ENCODE peak calls at places on chromosome 22, in six cellular contexts. X, B, W, V, N and H are unnamed samples.

GRCh38 chr22:35642305-35642741 is 5.9 kb upstream of the APOL6 start:
- DNase-seq in X (no peak), B (no peak), W (no peak), V (no peak), N (peak; percentile 47), H (no peak)

GRCh38 chr22:25448435-25449051 is 115.9 kb upstream of the GRK3 start:
- DNase-seq in X (peak; percentile 38), B (no peak), W (no peak), V (no peak), N (no peak), H (no peak)

GRCh38 chr22:37752189-37753061 is 55.3 kb upstream of the GCAT start:
- DNase-seq in X (no peak), B (peak; percentile 92), W (no peak), V (no peak), N (peak; percentile 73), H (no peak)

GRCh38 chr22:27771637-27772369 is 29.8 kb downstream of the MN1 start:
- DNase-seq in X (no peak), B (no peak), W (no peak), V (no peak), N (no peak), H (no peak)

GRCh38 chr22:17091851-17092250 is 7.1 kb downstream of the IL17RA start:
- DNase-seq in X (no peak), B (no peak), W (no peak), V (no peak), N (no peak), H (no peak)

GRCh38 chr22:22201185-22201924 is 43.2 kb upstream of the VPREB1 start:
- DNase-seq in X (peak; percentile 90), B (no peak), W (peak; percentile 87), V (no peak), N (peak; percentile 25), H (peak; percentile 30)

GRCh38 chr22:38782402-38783094 is 11.4 kb downstream of the DNAL4 start:
- DNase-seq in X (peak; percentile 37), B (no peak), W (no peak), V (no peak), N (no peak), H (no peak)

GRCh38 chr22:50184541-50185383 is 951 bp upstream of the TRABD start:
- DNase-seq in X (no peak), B (no peak), W (peak; percentile 72), V (no peak), N (no peak), H (no peak)

GRCh38 chr22:29700206-29700948 is 19.4 kb upstream of the CABP7 start:
- DNase-seq in X (no peak), B (no peak), W (no peak), V (no peak), N (no peak), H (no peak)

GRCh38 chr22:25475554-25476022 is 88.9 kb upstream of the GRK3 start:
- DNase-seq in X (no peak), B (no peak), W (no peak), V (no peak), N (no peak), H (no peak)

DNA sequence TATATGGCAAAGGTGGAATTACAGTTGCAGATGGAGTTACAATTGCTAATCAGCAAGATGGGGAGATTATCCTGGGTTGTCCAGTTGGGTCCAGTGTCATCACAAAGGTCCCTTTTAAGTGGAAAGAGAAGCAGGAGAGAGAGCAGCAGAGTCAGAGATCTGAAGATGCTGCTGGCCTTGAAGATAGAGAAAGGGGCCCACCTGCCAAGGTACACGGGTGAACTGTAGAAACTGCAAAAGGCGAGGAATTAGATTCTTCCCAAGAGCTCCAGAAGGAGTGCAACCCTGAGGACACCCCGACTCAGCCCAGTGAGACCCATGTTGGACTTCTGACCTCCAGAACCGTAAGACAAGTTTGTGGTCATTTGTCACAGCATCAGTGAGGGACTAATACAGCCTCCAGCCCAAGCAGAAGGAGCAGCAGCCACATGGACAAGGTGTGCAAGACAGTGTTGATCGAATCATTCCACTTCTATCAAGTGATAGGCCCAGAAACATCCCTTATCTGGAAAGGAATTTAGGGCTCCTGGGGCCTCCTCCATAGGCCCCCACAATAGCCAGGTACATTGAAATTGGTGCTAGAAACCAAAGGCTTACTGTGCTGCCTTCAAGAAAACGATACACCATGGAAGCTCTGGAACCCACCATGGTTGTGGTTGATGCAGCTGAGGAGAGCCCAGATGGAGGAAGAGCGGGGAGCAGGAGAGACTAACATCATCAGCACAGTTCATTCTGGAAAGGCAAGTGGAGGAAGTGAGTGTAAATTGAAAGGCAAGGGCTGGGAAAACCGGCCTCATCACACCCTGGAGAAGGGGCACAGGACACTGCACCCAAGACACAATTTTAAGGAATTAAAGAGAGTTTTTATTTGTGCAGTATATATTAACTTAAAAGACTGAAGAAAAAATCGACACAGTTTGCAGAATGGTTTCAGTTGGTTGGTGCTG is 23.3 kb downstream of the SNAP29 start:
- DNase-seq in X (no peak), B (no peak), W (no peak), V (no peak), N (no peak), H (no peak)
- TF ChIP-seq ZNF274 in X (no peak), B (no peak), W (no peak), V (no peak), N (no peak), H (no peak)

GRCh38 chr22:19811811-19812771 is 42.6 kb downstream of the GNB1L start:
- DNase-seq in X (no peak), B (no peak), W (peak; percentile 39), V (no peak), N (no peak), H (no peak)
- TF ChIP-seq ZNF274 in X (no peak), B (no peak), W (no peak), V (no peak), N (no peak), H (no peak)

GRCh38 chr22:45310331-45311032 is 748 bp downstream of the FAM118A start:
- DNase-seq in X (no peak), B (no peak), W (no peak), V (no peak), N (no peak), H (no peak)
- TF ChIP-seq ZNF274 in X (no peak), B (no peak), W (no peak), V (no peak), N (no peak), H (no peak)

GRCh38 chr22:42943981-42944380 is 71.0 kb downstream of the PACSIN2 start:
- DNase-seq in X (no peak), B (no peak), W (no peak), V (no peak), N (no peak), H (no peak)
- TF ChIP-seq ZNF274 in X (no peak), B (no peak), W (no peak), V (no peak), N (no peak), H (no peak)

GRCh38 chr22:48318575-48319320 is 1508.9 kb downstream of the BRD1 start:
- DNase-seq in X (no peak), B (no peak), W (no peak), V (no peak), N (no peak), H (no peak)

GRCh38 chr22:48318173-48318572 is 1509.5 kb downstream of the BRD1 start:
- DNase-seq in X (no peak), B (no peak), W (no peak), V (no peak), N (no peak), H (no peak)

GRCh38 chr22:48320671-48321515 is 1506.8 kb downstream of the BRD1 start:
- DNase-seq in X (no peak), B (no peak), W (no peak), V (no peak), N (no peak), H (no peak)

GRCh38 chr22:48320048-48320655 is 1507.5 kb downstream of the BRD1 start:
- DNase-seq in X (no peak), B (no peak), W (no peak), V (no peak), N (no peak), H (no peak)

GRCh38 chr22:48319321-48320047 is 1508.2 kb downstream of the BRD1 start:
- DNase-seq in X (no peak), B (no peak), W (no peak), V (no peak), N (no peak), H (no peak)
- TF ChIP-seq ZNF274 in X (no peak), B (no peak), W (no peak), V (no peak), N (no peak), H (no peak)

GRCh38 chr22:41508770-41509170 is 35.5 kb downstream of the POLR3H start:
- DNase-seq in X (no peak), B (no peak), W (no peak), V (no peak), N (no peak), H (no peak)

GRCh38 chr22:41507330-41508063 is 36.8 kb downstream of the POLR3H start:
- DNase-seq in X (no peak), B (no peak), W (no peak), V (no peak), N (no peak), H (no peak)

GRCh38 chr22:41500303-41500702 is 31.4 kb downstream of the ACO2 start:
- DNase-seq in X (no peak), B (no peak), W (no peak), V (no peak), N (no peak), H (no peak)

GRCh38 chr22:41501209-41501608 is 32.3 kb downstream of the ACO2 start:
- DNase-seq in X (no peak), B (no peak), W (no peak), V (peak; percentile 27), N (peak; percentile 23), H (no peak)

GRCh38 chr22:41504397-41504796 is 35.5 kb downstream of the ACO2 start:
- DNase-seq in X (no peak), B (no peak), W (no peak), V (no peak), N (no peak), H (no peak)
- TF ChIP-seq ZNF274 in X (no peak), B (no peak), W (no peak), V (no peak), N (no peak), H (no peak)

DNA sequence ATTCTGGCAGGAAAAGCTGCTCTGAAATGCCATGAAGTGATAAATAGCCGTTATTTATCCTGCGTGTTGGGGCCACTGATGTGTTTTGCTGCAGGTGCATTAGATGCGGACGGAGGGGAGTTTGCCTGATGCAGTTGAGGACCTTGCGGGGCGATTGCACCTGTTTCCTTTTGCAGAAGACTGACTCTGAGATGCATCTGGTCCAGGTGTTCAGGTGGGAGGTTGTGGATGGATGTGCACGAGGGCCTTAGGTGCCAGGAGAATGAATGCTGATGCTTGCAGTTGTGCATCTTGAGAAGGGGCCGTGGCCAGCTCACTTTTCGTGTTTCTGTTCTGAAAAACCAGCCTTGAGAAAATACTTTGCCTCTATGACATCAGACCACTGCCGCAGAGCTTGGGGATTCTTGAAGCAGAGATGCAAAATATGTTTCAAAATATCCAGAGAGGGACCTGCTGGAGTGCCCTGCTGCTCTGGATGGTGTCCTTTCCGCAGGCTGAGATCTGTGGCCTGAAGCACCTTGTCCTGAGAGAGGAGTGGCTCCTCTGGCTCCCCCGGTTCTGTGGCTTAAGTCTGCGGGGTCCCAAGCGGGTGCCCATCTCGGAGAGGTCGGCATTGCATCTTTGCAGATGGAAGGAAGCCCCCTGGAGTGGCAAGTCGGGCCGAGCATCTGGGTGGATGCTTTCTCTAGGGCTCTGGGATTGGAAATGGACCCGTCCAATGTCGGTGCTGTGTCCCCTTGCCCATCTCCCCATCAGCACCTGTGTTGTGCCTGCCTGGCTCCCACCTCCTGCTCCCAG is 1031.1 kb downstream of the TBC1D22A start:
- DNase-seq in X (no peak), B (no peak), W (peak; percentile 23), V (no peak), N (no peak), H (no peak)
- TF ChIP-seq ZNF274 in X (no peak), B (no peak), W (no peak), V (no peak), N (no peak), H (no peak)